ENCODE peak calls at places on chromosome 7, in nine cellular contexts. J is suprapubic skin, T is HepG2, A is HCT116, C is spleen, D is GM12891, M is endothelial cell of umbilical vein, X is GM12878, K is sigmoid colon. S is an unnamed sample.

GRCh38 chr7:73707045-73707631 is 12.3 kb downstream of the STX1A start:
- DNase-seq in D (no peak), J (no peak), A (peak), M (no peak), K (no peak), C (peak), T (no peak), X (no peak), S (peak)

GRCh38 chr7:92704858-92705257 is 114.7 kb upstream of the FAM133B start:
- DNase-seq in K (no peak), M (no peak), J (no peak), D (no peak), C (no peak), T (no peak), X (no peak), A (no peak), S (no peak)

GRCh38 chr7:20783716-20784310 is 2.9 kb downstream of the SP8 start:
- DNase-seq in D (no peak), A (no peak), J (no peak), C (no peak), K (no peak), X (no peak), T (no peak), M (peak), S (no peak)

GRCh38 chr7:42233939-42234338 is 3.1 kb downstream of the GLI3 start:
- DNase-seq in A (no peak), J (no peak), C (no peak), M (no peak), X (no peak), K (no peak), D (no peak), T (no peak), S (no peak)

GRCh38 chr7:50300336-50300735 is 4.2 kb upstream of the IKZF1 start:
- DNase-seq in C (no peak), D (no peak), K (no peak), A (no peak), M (no peak), X (no peak), J (no peak), T (no peak), S (no peak)

GRCh38 chr7:80347173-80347572 is 164.7 kb downstream of the GNAT3 start:
- DNase-seq in C (no peak), D (no peak), J (no peak), X (no peak), A (no peak), T (no peak), M (no peak), K (no peak), S (no peak)

GRCh38 chr7:30817060-30817770 is 46.0 kb downstream of the MINDY4 start:
- DNase-seq in M (no peak), A (no peak), D (no peak), X (no peak), K (no peak), J (no peak), C (no peak), T (no peak), S (no peak)

GRCh38 chr7:97731736-97732370 is at the start of gene TAC1:
- DNase-seq in J (no peak), D (no peak), C (no peak), A (no peak), K (no peak), X (no peak), M (no peak), T (no peak), S (no peak)

GRCh38 chr7:45591101-45591906 is 17.1 kb downstream of the ADCY1 start:
- DNase-seq in K (peak), C (peak), D (no peak), A (no peak), T (no peak), J (no peak), X (no peak), M (no peak), S (no peak)

GRCh38 chr7:30705596-30705995 is 23.3 kb upstream of the CRHR2 start:
- DNase-seq in X (no peak), A (no peak), K (no peak), M (no peak), C (peak), D (no peak), T (no peak), J (no peak), S (no peak)

GRCh38 chr7:155796381-155797261 is 15.6 kb downstream of the SHH start:
- DNase-seq in A (no peak), C (peak), T (no peak), J (no peak), K (no peak), D (peak), M (no peak), X (no peak), S (peak)

GRCh38 chr7:72435913-72436480 is 23.9 kb upstream of the CALN1 start:
- DNase-seq in J (no peak), A (no peak), M (no peak), T (no peak), D (no peak), K (no peak), C (peak), X (no peak), S (no peak)

GRCh38 chr7:51104278-51104677 is 212.3 kb downstream of the COBL start:
- DNase-seq in C (no peak), D (no peak), A (no peak), T (no peak), X (no peak), M (no peak), J (no peak), K (no peak), S (no peak)

GRCh38 chr7:133863362-133864061 is 263.6 kb upstream of the LRGUK start:
- DNase-seq in A (no peak), T (peak), M (peak), C (no peak), K (no peak), D (no peak), X (no peak), J (no peak), S (no peak)

GRCh38 chr7:42236266-42237161 is 495 bp downstream of the GLI3 start:
- DNase-seq in X (no peak), M (peak), C (no peak), K (peak), J (peak), T (no peak), A (no peak), D (peak), S (peak)

GRCh38 chr7:6653101-6653995 is 16.2 kb downstream of the ZNF316 start:
- DNase-seq in C (no peak), A (no peak), M (no peak), J (no peak), K (peak), X (no peak), D (peak), T (no peak), S (no peak)

GRCh38 chr7:127678330-127678729 is 26.3 kb downstream of the SND1 start:
- DNase-seq in D (no peak), C (no peak), A (no peak), J (no peak), K (no peak), T (no peak), M (no peak), X (no peak), S (no peak)

GRCh38 chr7:16402084-16402483 is 19.3 kb downstream of the CRPPA start:
- DNase-seq in C (no peak), X (no peak), M (no peak), K (no peak), T (no peak), J (no peak), A (no peak), D (no peak), S (no peak)

GRCh38 chr7:14229047-14229446 is 239.6 kb upstream of the ETV1 start:
- DNase-seq in X (no peak), T (no peak), J (no peak), K (no peak), D (no peak), A (no peak), C (no peak), M (no peak), S (no peak)

GRCh38 chr7:70414368-70414767 is 717.6 kb upstream of the GALNT17 start:
- DNase-seq in C (no peak), X (no peak), D (no peak), M (no peak), J (no peak), T (no peak), A (no peak), K (no peak), S (no peak)

GRCh38 chr7:131623154-131623553 is 66.7 kb upstream of the PODXL start:
- DNase-seq in M (peak), X (no peak), D (no peak), C (no peak), A (no peak), J (peak), K (no peak), T (no peak), S (peak)

GRCh38 chr7:131633342-131633843 is 77.0 kb upstream of the PODXL start:
- DNase-seq in C (no peak), J (no peak), D (no peak), T (no peak), A (no peak), K (no peak), X (no peak), M (peak), S (no peak)

GRCh38 chr7:29196191-29196590 is 1.6 kb downstream of the CHN2 start:
- DNase-seq in D (no peak), J (no peak), M (no peak), A (no peak), K (no peak), C (no peak), T (no peak), X (no peak), S (no peak)

GRCh38 chr7:71465741-71466189 is 333.8 kb downstream of the GALNT17 start:
- DNase-seq in K (no peak), M (no peak), J (no peak), X (no peak), A (no peak), D (no peak), T (no peak), C (no peak), S (no peak)

GRCh38 chr7:70193514-70193913 is 595.2 kb downstream of the AUTS2 start:
- DNase-seq in A (no peak), K (no peak), M (no peak), D (no peak), T (no peak), J (no peak), X (no peak), C (no peak), S (peak)

GRCh38 chr7:41873781-41874180 is 170.9 kb upstream of the INHBA start:
- DNase-seq in D (no peak), J (no peak), X (no peak), A (no peak), M (no peak), T (no peak), K (no peak), C (no peak), S (no peak)

GRCh38 chr7:29976673-29977072 is 12.9 kb downstream of the SCRN1 start:
- DNase-seq in M (no peak), T (no peak), J (no peak), A (no peak), C (no peak), X (no peak), D (no peak), K (no peak), S (no peak)

GRCh38 chr7:34066968-34067367 is 161.6 kb downstream of the BMPER start:
- DNase-seq in T (no peak), A (no peak), D (no peak), X (no peak), M (no peak), J (no peak), K (no peak), C (no peak), S (no peak)

GRCh38 chr7:101017099-101017777 is 2.6 kb upstream of the MUC17 start:
- DNase-seq in K (peak), J (peak), M (peak), T (peak), D (peak), A (no peak), C (peak), X (peak), S (peak)

GRCh38 chr7:93262535-93262934 is 30.4 kb downstream of the VPS50 start:
- DNase-seq in A (no peak), M (no peak), D (no peak), C (no peak), J (no peak), K (no peak), X (no peak), T (no peak), S (no peak)

GRCh38 chr7:5517057-5517456 is 93.4 kb upstream of the TNRC18 start:
- DNase-seq in T (no peak), A (no peak), C (no peak), M (no peak), X (no peak), D (no peak), J (no peak), K (no peak), S (no peak)
- TF ChIP-seq POLR2AphosphoS5 in T (no peak), A (no peak), C (no peak), M (no peak), X (no peak), D (no peak), J (no peak), K (no peak), S (no peak)

DNA sequence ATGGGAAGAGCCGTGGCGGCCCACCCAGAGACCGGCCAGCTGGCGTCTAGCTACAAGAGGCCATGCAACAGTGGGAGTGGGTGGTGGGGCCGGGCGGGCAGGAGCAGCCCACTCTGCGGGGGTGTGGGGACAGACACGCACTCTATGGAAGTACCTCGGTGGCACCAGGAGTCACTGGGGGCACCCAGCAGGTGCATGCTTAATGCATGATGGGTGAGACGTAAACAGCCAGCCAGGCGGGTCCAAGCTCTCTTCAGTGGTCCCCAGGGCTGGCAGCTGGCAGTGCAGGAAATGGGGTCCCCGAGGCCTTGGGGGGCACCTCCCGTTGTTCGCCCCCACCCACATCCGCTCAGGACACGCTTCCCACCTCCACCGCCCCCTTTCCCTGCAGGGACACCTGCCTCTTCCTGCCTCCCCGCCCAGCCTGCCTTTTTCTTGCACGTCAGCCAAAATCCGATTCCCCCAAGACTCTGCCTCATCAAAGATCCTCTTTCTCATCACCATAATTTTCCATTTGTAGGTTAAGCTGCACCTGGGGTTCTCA is 22.5 kb upstream of the PSMG3 start:
- DNase-seq in D (no peak), X (no peak), A (no peak), T (no peak), J (no peak), M (no peak), K (no peak), C (no peak), S (no peak)
- TF ChIP-seq POLR2A in D (no peak), X (no peak), A (no peak), T (no peak), J (no peak), M (no peak), K (no peak), C (no peak), S (no peak)

DNA sequence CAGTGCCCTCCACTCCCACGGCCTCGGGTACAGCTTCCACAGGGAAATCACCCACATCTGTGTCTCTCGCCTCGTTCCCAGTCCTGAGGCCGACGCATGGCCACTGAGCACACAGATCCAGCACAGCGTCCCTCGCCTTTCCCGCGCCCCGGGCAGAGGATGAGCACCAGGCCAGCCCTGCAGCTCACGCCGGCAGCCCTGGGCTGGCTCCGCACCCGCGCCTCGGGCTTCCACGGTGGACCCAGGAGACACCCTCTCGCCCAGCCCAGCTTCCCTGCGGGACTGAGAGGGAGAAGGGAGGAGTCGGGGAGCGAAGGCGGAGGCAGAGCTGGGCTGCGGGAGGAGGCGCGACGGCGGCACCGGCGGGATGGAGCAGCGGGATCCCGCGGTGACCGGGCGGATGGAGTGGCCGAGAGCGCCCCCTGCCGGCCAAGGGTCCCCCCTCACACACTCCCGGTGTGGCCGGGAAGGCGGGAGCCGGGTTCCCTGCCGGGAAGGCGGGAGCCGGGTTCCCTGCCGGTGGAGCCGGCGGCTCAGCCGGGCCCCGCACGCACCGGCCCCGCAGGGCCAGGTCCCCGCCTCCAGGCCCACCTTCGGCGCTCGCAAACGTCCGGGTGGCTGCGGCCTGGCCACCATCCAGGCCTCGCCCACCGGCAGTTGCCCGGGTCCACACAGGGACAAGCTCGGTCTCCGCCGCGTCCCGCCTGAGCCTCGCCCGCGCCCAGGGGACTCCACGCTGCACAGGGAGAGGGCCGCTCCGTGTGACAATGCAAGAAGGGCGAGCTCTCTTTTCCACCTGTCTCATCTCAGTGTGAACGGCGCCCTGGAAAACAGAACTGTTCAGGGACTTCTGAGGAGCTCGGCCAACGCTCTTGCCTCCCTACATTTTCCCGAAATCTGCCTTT is 110.3 kb upstream of the LANCL2 start:
- DNase-seq in J (peak), D (peak), A (peak), M (peak), C (peak), T (peak), K (peak), X (no peak), S (peak)
- TF ChIP-seq POLR2AphosphoS5 in J (no peak), D (no peak), A (no peak), M (no peak), C (no peak), T (no peak), K (no peak), X (no peak), S (no peak)

DNA sequence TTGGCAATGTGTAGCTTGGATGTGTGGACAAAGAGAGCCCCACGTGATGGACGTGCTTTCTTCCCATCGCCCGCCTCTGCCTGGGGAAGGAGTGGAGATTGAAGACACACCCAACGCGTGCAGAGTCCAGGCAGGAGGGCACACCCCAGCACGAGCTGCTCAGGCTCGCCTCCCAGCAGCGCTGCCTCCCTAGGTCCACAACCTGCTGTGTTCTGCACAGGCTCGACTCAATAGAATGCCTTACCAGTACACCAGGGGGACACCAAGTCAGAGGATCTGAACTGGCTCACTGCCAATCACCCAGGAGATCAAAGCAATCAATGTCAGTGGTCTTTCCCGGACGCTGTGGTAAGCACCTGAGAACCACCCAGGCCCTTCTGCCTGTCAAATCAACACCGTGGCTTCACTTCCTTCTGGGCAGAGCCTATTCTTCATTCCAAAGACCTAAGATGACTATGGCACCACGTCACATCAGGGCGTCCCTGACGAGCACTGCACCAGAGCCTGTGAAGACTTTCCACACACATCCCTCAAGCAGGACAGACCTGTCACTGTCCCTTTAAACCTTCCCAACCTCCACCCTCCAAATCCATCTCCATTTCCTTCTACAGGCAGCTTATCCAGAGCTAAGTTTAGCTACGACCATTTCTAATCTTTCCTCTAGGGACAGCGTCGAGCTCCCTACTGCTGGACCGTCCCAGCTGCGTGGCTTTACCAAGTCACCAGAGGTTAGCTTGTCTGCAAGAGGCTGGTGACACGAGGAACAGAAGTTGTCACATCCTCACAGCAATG is 72.3 kb downstream of the AMZ1 start:
- DNase-seq in K (peak), X (no peak), T (peak), M (peak), D (no peak), A (peak), C (peak), J (peak), S (peak)
- TF ChIP-seq POLR2A in K (no peak), X (no peak), T (no peak), M (no peak), D (no peak), A (no peak), C (no peak), J (no peak), S (peak)

GRCh38 chr7:94697671-94697994 is 41.7 kb upstream of the SGCE start:
- DNase-seq in M (no peak), A (no peak), K (no peak), D (no peak), T (no peak), J (no peak), X (no peak), C (no peak), S (no peak)

GRCh38 chr7:94700926-94701554 is 45.1 kb upstream of the SGCE start:
- DNase-seq in D (no peak), X (no peak), A (no peak), J (no peak), M (peak), T (peak), C (no peak), K (no peak), S (no peak)

GRCh38 chr7:94701555-94701973 is 45.6 kb upstream of the SGCE start:
- DNase-seq in T (peak), J (no peak), M (peak), D (no peak), K (no peak), X (no peak), A (peak), C (no peak), S (no peak)

GRCh38 chr7:94698275-94698674 is 42.3 kb upstream of the SGCE start:
- DNase-seq in X (no peak), T (peak), D (no peak), J (no peak), K (no peak), A (peak), C (no peak), M (peak), S (no peak)

GRCh38 chr7:94696981-94697670 is 41.2 kb upstream of the SGCE start:
- DNase-seq in C (no peak), X (no peak), K (peak), M (peak), D (no peak), J (peak), T (peak), A (peak), S (peak)
- TF ChIP-seq POLR2AphosphoS5 in C (no peak), X (no peak), K (no peak), M (peak), D (no peak), J (no peak), T (no peak), A (peak), S (no peak)

GRCh38 chr7:2631924-2632716 is at the start of gene TTYH3:
- DNase-seq in X (no peak), M (peak), A (no peak), C (peak), T (no peak), K (peak), D (no peak), J (peak), S (no peak)
- TF ChIP-seq POLR2A in X (peak), M (peak), A (no peak), C (no peak), T (no peak), K (no peak), D (no peak), J (peak), S (no peak)

S was measured in transverse colon.